ENCODE peak calls at places on chromosome 18, in ten cellular contexts. G, Z, V, T, A, U, C, R, I and O are unnamed samples.

GRCh38 chr18:51385270-51385669 is 187.8 kb upstream of the MEX3C start:
- DNase-seq in G (no peak), Z (no peak), V (no peak), T (no peak), A (no peak), U (no peak), C (no peak), R (no peak), I (no peak), O (no peak)

GRCh38 chr18:6948238-6948637 is 169.4 kb downstream of the LAMA1 start:
- DNase-seq in G (no peak), Z (no peak), V (no peak), T (no peak), A (no peak), U (no peak), C (no peak), R (no peak), I (no peak), O (no peak)

GRCh38 chr18:11980555-11981382 is 538 bp upstream of the IMPA2 start:
- DNase-seq in G (peak), Z (peak), V (peak), T (peak), A (peak), U (peak), C (peak), R (peak), I (peak), O (peak)

GRCh38 chr18:22551536-22552151 is 133.9 kb upstream of the CTAGE1 start:
- DNase-seq in G (no peak), Z (no peak), V (no peak), T (no peak), A (peak), U (no peak), C (no peak), R (peak), I (no peak), O (no peak)

GRCh38 chr18:9103488-9103887 is 989 bp downstream of the NDUFV2 start:
- DNase-seq in G (no peak), Z (no peak), V (peak), T (no peak), A (no peak), U (no peak), C (peak), R (no peak), I (no peak), O (no peak)

GRCh38 chr18:21664069-21664468 is 40.5 kb downstream of the ABHD3 start:
- DNase-seq in G (no peak), Z (no peak), V (no peak), T (no peak), A (no peak), U (no peak), C (no peak), R (no peak), I (no peak), O (no peak)

GRCh38 chr18:55586841-55587240 is 1.2 kb downstream of the TCF4 start:
- DNase-seq in G (no peak), Z (no peak), V (no peak), T (no peak), A (no peak), U (no peak), C (no peak), R (no peak), I (no peak), O (no peak)

GRCh38 chr18:35344736-35345459 is 678 bp upstream of the ZNF24 start:
- DNase-seq in G (no peak), Z (no peak), V (no peak), T (no peak), A (peak), U (no peak), C (no peak), R (peak), I (no peak), O (no peak)

GRCh38 chr18:12007063-12007462 is 25.8 kb downstream of the IMPA2 start:
- DNase-seq in G (no peak), Z (no peak), V (no peak), T (no peak), A (no peak), U (no peak), C (no peak), R (no peak), I (no peak), O (no peak)

GRCh38 chr18:57446322-57446721 is 11.1 kb downstream of the ONECUT2 start:
- DNase-seq in G (no peak), Z (no peak), V (peak), T (no peak), A (peak), U (no peak), C (no peak), R (no peak), I (peak), O (peak)

GRCh38 chr18:55001625-55002024 is 42.4 kb upstream of the CCDC68 start:
- DNase-seq in G (no peak), Z (no peak), V (no peak), T (no peak), A (no peak), U (no peak), C (no peak), R (no peak), I (no peak), O (no peak)

GRCh38 chr18:62085766-62086165 is 101.1 kb downstream of the PIGN start:
- DNase-seq in G (no peak), Z (no peak), V (no peak), T (no peak), A (no peak), U (no peak), C (no peak), R (no peak), I (no peak), O (no peak)

GRCh38 chr18:23134780-23135678 is at the start of gene CABLES1:
- DNase-seq in G (peak), Z (peak), V (peak), T (peak), A (peak), U (no peak), C (peak), R (peak), I (peak), O (no peak)

GRCh38 chr18:32891797-32892196 is 119.0 kb upstream of the KLHL14 start:
- DNase-seq in G (no peak), Z (no peak), V (no peak), T (no peak), A (no peak), U (no peak), C (no peak), R (no peak), I (no peak), O (peak)

GRCh38 chr18:68965817-68966216 is 167.9 kb downstream of the CCDC102B start:
- DNase-seq in G (no peak), Z (no peak), V (no peak), T (no peak), A (no peak), U (no peak), C (no peak), R (no peak), I (no peak), O (no peak)

GRCh38 chr18:64717026-64717425 is 568.1 kb upstream of the LINC00305 start:
- DNase-seq in G (no peak), Z (no peak), V (no peak), T (no peak), A (no peak), U (no peak), C (no peak), R (no peak), I (no peak), O (no peak)

GRCh38 chr18:74012954-74013630 is 134.5 kb downstream of the FBXO15 start:
- DNase-seq in G (no peak), Z (no peak), V (no peak), T (no peak), A (no peak), U (no peak), C (no peak), R (no peak), I (no peak), O (no peak)

GRCh38 chr18:48445540-48445939 is 36.4 kb upstream of the ZBTB7C start:
- DNase-seq in G (peak), Z (peak), V (peak), T (peak), A (peak), U (peak), C (peak), R (peak), I (peak), O (no peak)

GRCh38 chr18:2948038-2948437 is 64.9 kb downstream of the LPIN2 start:
- DNase-seq in G (no peak), Z (no peak), V (no peak), T (no peak), A (peak), U (no peak), C (no peak), R (peak), I (no peak), O (no peak)

GRCh38 chr18:48238206-48238605 is 171.0 kb downstream of the ZBTB7C start:
- DNase-seq in G (no peak), Z (no peak), V (no peak), T (no peak), A (no peak), U (no peak), C (no peak), R (no peak), I (no peak), O (no peak)

GRCh38 chr18:38663682-38664081 is 1098.1 kb upstream of the CELF4 start:
- DNase-seq in G (no peak), Z (no peak), V (no peak), T (no peak), A (no peak), U (no peak), C (no peak), R (no peak), I (no peak), O (no peak)

GRCh38 chr18:23703057-23703986 is 14.1 kb downstream of the LAMA3 start:
- DNase-seq in G (peak), Z (no peak), V (no peak), T (no peak), A (peak), U (no peak), C (peak), R (no peak), I (no peak), O (no peak)

GRCh38 chr18:50507120-50507590 is 52.7 kb upstream of the MAPK4 start:
- DNase-seq in G (no peak), Z (peak), V (no peak), T (peak), A (peak), U (peak), C (no peak), R (peak), I (peak), O (peak)

GRCh38 chr18:49764032-49764431 is 49.3 kb downstream of the ACAA2 start:
- DNase-seq in G (no peak), Z (no peak), V (no peak), T (no peak), A (no peak), U (no peak), C (no peak), R (no peak), I (no peak), O (peak)

GRCh38 chr18:52254367-52254766 is 85.6 kb upstream of the DCC start:
- DNase-seq in G (no peak), Z (no peak), V (no peak), T (no peak), A (no peak), U (no peak), C (no peak), R (no peak), I (no peak), O (no peak)

GRCh38 chr18:50986360-50987087 is 18.7 kb downstream of the ELAC1 start:
- DNase-seq in G (no peak), Z (no peak), V (no peak), T (no peak), A (no peak), U (no peak), C (no peak), R (no peak), I (no peak), O (no peak)

GRCh38 chr18:54647176-54647575 is 56.1 kb downstream of the DYNAP start:
- DNase-seq in G (no peak), Z (peak), V (no peak), T (peak), A (peak), U (peak), C (no peak), R (peak), I (no peak), O (no peak)

GRCh38 chr18:62384068-62384467 is 59.0 kb downstream of the TNFRSF11A start:
- DNase-seq in G (no peak), Z (no peak), V (no peak), T (no peak), A (no peak), U (no peak), C (no peak), R (no peak), I (no peak), O (no peak)